ENCODE peak calls at places on chromosomes 12 and 14, in four cellular contexts. One of them, this sample, is unnamed.

GRCh38 chr12:124921200-124922008 is 7.0 kb upstream of the UBC start:
- DNase-seq in neural progenitor cell: peak
- DNase-seq in mesothelial cell of epicardium: no peak
- DNase-seq in left ventricle myocardium inferior: peak
- DNase-seq in this sample: no peak

GRCh38 chr12:131609762-131610161 is 101.1 kb upstream of the SFSWAP start:
- DNase-seq in mesothelial cell of epicardium: no peak
- DNase-seq in neural progenitor cell: no peak
- DNase-seq in left ventricle myocardium inferior: no peak
- DNase-seq in this sample: no peak

GRCh38 chr12:8996682-8997405 is 7.5 kb downstream of the KLRG1 start:
- DNase-seq in neural progenitor cell: no peak
- DNase-seq in left ventricle myocardium inferior: no peak
- DNase-seq in mesothelial cell of epicardium: no peak
- DNase-seq in this sample: no peak

GRCh38 chr14:22469541-22470303 is 119.3 kb downstream of the DAD1 start:
- DNase-seq in left ventricle myocardium inferior: no peak
- DNase-seq in mesothelial cell of epicardium: no peak
- DNase-seq in neural progenitor cell: no peak
- DNase-seq in this sample: no peak

GRCh38 chr14:101716077-101716950 is 45.2 kb upstream of the PPP2R5C start:
- DNase-seq in mesothelial cell of epicardium: no peak
- DNase-seq in neural progenitor cell: no peak
- DNase-seq in left ventricle myocardium inferior: no peak
- DNase-seq in this sample: no peak

GRCh38 chr14:90355540-90356518 is 24.1 kb upstream of the NRDE2 start:
- DNase-seq in neural progenitor cell: peak
- DNase-seq in mesothelial cell of epicardium: no peak
- DNase-seq in left ventricle myocardium inferior: no peak
- DNase-seq in this sample: no peak

GRCh38 chr14:103543140-103543539 is 14.1 kb downstream of the TRMT61A start:
- DNase-seq in mesothelial cell of epicardium: no peak
- DNase-seq in left ventricle myocardium inferior: no peak
- DNase-seq in neural progenitor cell: no peak
- DNase-seq in this sample: peak

GRCh38 chr12:613996-614726 is 49.1 kb downstream of the NINJ2 start:
- DNase-seq in left ventricle myocardium inferior: peak
- DNase-seq in mesothelial cell of epicardium: no peak
- DNase-seq in neural progenitor cell: peak
- DNase-seq in this sample: no peak

GRCh38 chr12:54172102-54172630 is 16.6 kb downstream of the SMUG1 start:
- DNase-seq in left ventricle myocardium inferior: no peak
- DNase-seq in neural progenitor cell: no peak
- DNase-seq in mesothelial cell of epicardium: no peak
- DNase-seq in this sample: no peak

GRCh38 chr12:80846930-80847329 is 90.8 kb downstream of the LIN7A start:
- DNase-seq in neural progenitor cell: no peak
- DNase-seq in mesothelial cell of epicardium: no peak
- DNase-seq in left ventricle myocardium inferior: no peak
- DNase-seq in this sample: no peak

GRCh38 chr12:101051901-101052550 is 158.0 kb downstream of the SLC5A8 start:
- DNase-seq in neural progenitor cell: no peak
- DNase-seq in mesothelial cell of epicardium: no peak
- DNase-seq in left ventricle myocardium inferior: no peak
- DNase-seq in this sample: no peak

GRCh38 chr12:9049520-9050133 is 60.3 kb downstream of the KLRG1 start:
- DNase-seq in mesothelial cell of epicardium: no peak
- DNase-seq in neural progenitor cell: peak
- DNase-seq in left ventricle myocardium inferior: no peak
- DNase-seq in this sample: no peak

GRCh38 chr12:42372154-42372791 is 46.3 kb downstream of the PPHLN1 start:
- DNase-seq in left ventricle myocardium inferior: no peak
- DNase-seq in neural progenitor cell: peak
- DNase-seq in mesothelial cell of epicardium: no peak
- DNase-seq in this sample: no peak

GRCh38 chr12:122067966-122068365 is 10.6 kb upstream of the MLXIP start:
- DNase-seq in mesothelial cell of epicardium: no peak
- DNase-seq in left ventricle myocardium inferior: no peak
- DNase-seq in neural progenitor cell: no peak
- DNase-seq in this sample: peak